ENCODE peak calls at places on chromosomes 4 and X, in seven cellular contexts. One of them, this sample, is unnamed.

GRCh38 chr4:21811576-21811975 is 137.0 kb downstream of the KCNIP4 start:
- DNase-seq in GM06990: no peak
- DNase-seq in NCI-H1417: no peak
- DNase-seq in effector memory CD8-positive, alpha-beta T cell: no peak
- DNase-seq in upper lobe of right lung: no peak
- DNase-seq in head of caudate nucleus: no peak
- DNase-seq in cardiac septum: no peak
- DNase-seq in this sample: no peak

GRCh38 chr4:98148856-98149255 is 5.6 kb upstream of the STPG2 start:
- DNase-seq in NCI-H1417: peak; percentile 78
- DNase-seq in upper lobe of right lung: no peak
- DNase-seq in effector memory CD8-positive, alpha-beta T cell: no peak
- DNase-seq in GM06990: no peak
- DNase-seq in head of caudate nucleus: no peak
- DNase-seq in cardiac septum: no peak
- DNase-seq in this sample: no peak

GRCh38 chr4:181661090-181661489 is 582.1 kb upstream of the TENM3 start:
- DNase-seq in head of caudate nucleus: no peak
- DNase-seq in effector memory CD8-positive, alpha-beta T cell: no peak
- DNase-seq in GM06990: no peak
- DNase-seq in cardiac septum: no peak
- DNase-seq in upper lobe of right lung: no peak
- DNase-seq in NCI-H1417: peak; percentile 50
- DNase-seq in this sample: no peak

GRCh38 chr4:106329027-106329618 is 12.8 kb downstream of the AIMP1 start:
- DNase-seq in head of caudate nucleus: no peak
- DNase-seq in effector memory CD8-positive, alpha-beta T cell: no peak
- DNase-seq in cardiac septum: no peak
- DNase-seq in upper lobe of right lung: no peak
- DNase-seq in GM06990: no peak
- DNase-seq in NCI-H1417: peak; percentile 39
- DNase-seq in this sample: no peak

GRCh38 chrX:118254611-118255010 is 91.3 kb upstream of the WDR44 start:
- DNase-seq in head of caudate nucleus: peak; percentile 63
- DNase-seq in GM06990: no peak
- DNase-seq in upper lobe of right lung: no peak
- DNase-seq in effector memory CD8-positive, alpha-beta T cell: no peak
- DNase-seq in cardiac septum: no peak
- DNase-seq in NCI-H1417: peak; percentile 80
- DNase-seq in this sample: peak; percentile 45

GRCh38 chr4:105978684-105979296 is 83.5 kb downstream of the NPNT start:
- DNase-seq in cardiac septum: no peak
- DNase-seq in upper lobe of right lung: no peak
- DNase-seq in GM06990: no peak
- DNase-seq in head of caudate nucleus: no peak
- DNase-seq in NCI-H1417: no peak
- DNase-seq in effector memory CD8-positive, alpha-beta T cell: no peak
- DNase-seq in this sample: no peak

GRCh38 chr4:66275381-66276060 is 605.2 kb upstream of the EPHA5 start:
- DNase-seq in GM06990: no peak
- DNase-seq in head of caudate nucleus: no peak
- DNase-seq in effector memory CD8-positive, alpha-beta T cell: no peak
- DNase-seq in cardiac septum: no peak
- DNase-seq in upper lobe of right lung: no peak
- DNase-seq in NCI-H1417: no peak
- DNase-seq in this sample: no peak

GRCh38 chr4:58411904-58412303 is 1301.7 kb upstream of the IGFBP7 start:
- DNase-seq in GM06990: no peak
- DNase-seq in effector memory CD8-positive, alpha-beta T cell: no peak
- DNase-seq in upper lobe of right lung: no peak
- DNase-seq in NCI-H1417: no peak
- DNase-seq in head of caudate nucleus: no peak
- DNase-seq in cardiac septum: no peak
- DNase-seq in this sample: no peak

GRCh38 chr4:81790477-81790876 is 318.8 kb upstream of the RASGEF1B start:
- DNase-seq in GM06990: no peak
- DNase-seq in NCI-H1417: no peak
- DNase-seq in cardiac septum: no peak
- DNase-seq in head of caudate nucleus: no peak
- DNase-seq in upper lobe of right lung: no peak
- DNase-seq in effector memory CD8-positive, alpha-beta T cell: no peak
- DNase-seq in this sample: no peak

GRCh38 chrX:29488919-29489318 is 726.4 kb upstream of the MAGEB2 start:
- DNase-seq in upper lobe of right lung: no peak
- DNase-seq in cardiac septum: no peak
- DNase-seq in head of caudate nucleus: no peak
- DNase-seq in effector memory CD8-positive, alpha-beta T cell: no peak
- DNase-seq in NCI-H1417: no peak
- DNase-seq in GM06990: no peak
- DNase-seq in this sample: no peak

GRCh38 chr4:87112063-87112462 is 108.4 kb downstream of the KLHL8 start:
- DNase-seq in NCI-H1417: no peak
- DNase-seq in upper lobe of right lung: no peak
- DNase-seq in cardiac septum: no peak
- DNase-seq in effector memory CD8-positive, alpha-beta T cell: no peak
- DNase-seq in head of caudate nucleus: no peak
- DNase-seq in GM06990: no peak
- DNase-seq in this sample: no peak

GRCh38 chr4:107380836-107381438 is 339.1 kb downstream of the PAPSS1 start:
- DNase-seq in effector memory CD8-positive, alpha-beta T cell: no peak
- DNase-seq in upper lobe of right lung: no peak
- DNase-seq in GM06990: no peak
- DNase-seq in cardiac septum: no peak
- DNase-seq in NCI-H1417: no peak
- DNase-seq in head of caudate nucleus: no peak
- DNase-seq in this sample: no peak

GRCh38 chr4:48270516-48270897 is 869 bp upstream of the TEC start:
- DNase-seq in effector memory CD8-positive, alpha-beta T cell: no peak
- DNase-seq in NCI-H1417: no peak
- DNase-seq in upper lobe of right lung: no peak
- DNase-seq in GM06990: no peak
- DNase-seq in cardiac septum: no peak
- DNase-seq in head of caudate nucleus: no peak
- DNase-seq in this sample: no peak

GRCh38 chr4:106366026-106366425 is 2.6 kb downstream of the GIMD1 start:
- DNase-seq in upper lobe of right lung: no peak
- DNase-seq in cardiac septum: no peak
- DNase-seq in GM06990: no peak
- DNase-seq in effector memory CD8-positive, alpha-beta T cell: no peak
- DNase-seq in head of caudate nucleus: no peak
- DNase-seq in NCI-H1417: no peak
- DNase-seq in this sample: no peak

GRCh38 chr4:74320559-74321118 is 12.4 kb downstream of the EPGN start:
- DNase-seq in head of caudate nucleus: peak; percentile 75
- DNase-seq in GM06990: peak; percentile 25
- DNase-seq in cardiac septum: no peak
- DNase-seq in NCI-H1417: peak; percentile 78
- DNase-seq in upper lobe of right lung: peak; percentile 70
- DNase-seq in effector memory CD8-positive, alpha-beta T cell: no peak
- DNase-seq in this sample: no peak

GRCh38 chr4:42515156-42515884 is 118.0 kb downstream of the SHISA3 start:
- DNase-seq in effector memory CD8-positive, alpha-beta T cell: no peak
- DNase-seq in cardiac septum: no peak
- DNase-seq in NCI-H1417: no peak
- DNase-seq in upper lobe of right lung: no peak
- DNase-seq in head of caudate nucleus: no peak
- DNase-seq in GM06990: no peak
- DNase-seq in this sample: no peak

GRCh38 chr4:140243345-140243753 is 89.4 kb upstream of the MAML3 start:
- DNase-seq in GM06990: peak; percentile 25
- DNase-seq in NCI-H1417: peak; percentile 97
- DNase-seq in cardiac septum: no peak
- DNase-seq in effector memory CD8-positive, alpha-beta T cell: no peak
- DNase-seq in head of caudate nucleus: no peak
- DNase-seq in upper lobe of right lung: peak; percentile 67
- DNase-seq in this sample: peak; percentile 78

GRCh38 chrX:113400193-113400704 is 559.6 kb upstream of the AMOT start:
- DNase-seq in cardiac septum: no peak
- DNase-seq in upper lobe of right lung: no peak
- DNase-seq in GM06990: no peak
- DNase-seq in head of caudate nucleus: no peak
- DNase-seq in NCI-H1417: no peak
- DNase-seq in effector memory CD8-positive, alpha-beta T cell: no peak
- DNase-seq in this sample: no peak

GRCh38 chr4:175927121-175927520 is 115.1 kb upstream of the GPM6A start:
- DNase-seq in cardiac septum: no peak
- DNase-seq in head of caudate nucleus: no peak
- DNase-seq in GM06990: peak; percentile 49
- DNase-seq in effector memory CD8-positive, alpha-beta T cell: no peak
- DNase-seq in NCI-H1417: no peak
- DNase-seq in upper lobe of right lung: no peak
- DNase-seq in this sample: no peak

GRCh38 chr4:153142700-153143438 is 61.4 kb upstream of the TRIM2 start:
- DNase-seq in head of caudate nucleus: peak; percentile 89
- DNase-seq in effector memory CD8-positive, alpha-beta T cell: peak; percentile 14
- DNase-seq in upper lobe of right lung: peak; percentile 80
- DNase-seq in NCI-H1417: peak; percentile 90
- DNase-seq in cardiac septum: no peak
- DNase-seq in GM06990: no peak
- DNase-seq in this sample: peak; percentile 90

GRCh38 chrX:73215263-73215662 is 612 bp upstream of the NAP1L2 start:
- DNase-seq in upper lobe of right lung: no peak
- DNase-seq in head of caudate nucleus: no peak
- DNase-seq in cardiac septum: no peak
- DNase-seq in effector memory CD8-positive, alpha-beta T cell: no peak
- DNase-seq in NCI-H1417: no peak
- DNase-seq in GM06990: no peak
- DNase-seq in this sample: no peak

GRCh38 chr4:123106741-123107140 is 184.3 kb upstream of the NUDT6 start:
- DNase-seq in cardiac septum: no peak
- DNase-seq in NCI-H1417: no peak
- DNase-seq in effector memory CD8-positive, alpha-beta T cell: no peak
- DNase-seq in GM06990: no peak
- DNase-seq in upper lobe of right lung: no peak
- DNase-seq in head of caudate nucleus: no peak
- DNase-seq in this sample: no peak

GRCh38 chr4:90120037-90120436 is 7.2 kb upstream of the CCSER1 start:
- DNase-seq in head of caudate nucleus: no peak
- DNase-seq in upper lobe of right lung: no peak
- DNase-seq in GM06990: no peak
- DNase-seq in cardiac septum: no peak
- DNase-seq in effector memory CD8-positive, alpha-beta T cell: no peak
- DNase-seq in NCI-H1417: no peak
- DNase-seq in this sample: no peak

GRCh38 chr4:83010111-83010521 is 507 bp downstream of the LIN54 start:
- DNase-seq in head of caudate nucleus: no peak
- DNase-seq in effector memory CD8-positive, alpha-beta T cell: peak; percentile 3
- DNase-seq in NCI-H1417: peak; percentile 61
- DNase-seq in cardiac septum: no peak
- DNase-seq in upper lobe of right lung: no peak
- DNase-seq in GM06990: no peak
- DNase-seq in this sample: no peak

GRCh38 chr4:113957961-113958360 is 21.5 kb downstream of the ARSJ start:
- DNase-seq in effector memory CD8-positive, alpha-beta T cell: no peak
- DNase-seq in GM06990: no peak
- DNase-seq in cardiac septum: no peak
- DNase-seq in upper lobe of right lung: no peak
- DNase-seq in head of caudate nucleus: no peak
- DNase-seq in NCI-H1417: no peak
- DNase-seq in this sample: no peak

GRCh38 chrX:41923925-41924693 is 755 bp upstream of the CASK start:
- DNase-seq in head of caudate nucleus: peak; percentile 67
- DNase-seq in upper lobe of right lung: no peak
- DNase-seq in NCI-H1417: peak; percentile 87
- DNase-seq in effector memory CD8-positive, alpha-beta T cell: no peak
- DNase-seq in cardiac septum: no peak
- DNase-seq in GM06990: no peak
- DNase-seq in this sample: peak; percentile 16

This sample was measured in NCI-H1092.